ENCODE peak calls at places on chromosome 5, in eight cellular contexts. H is lung; L is right cardiac atrium; Z is A549; I is lower lobe of right lung; U is CD4-positive, CD25-positive, alpha-beta regulatory T cell; V is heart left ventricle; R is K562. Q is an unnamed sample. For H3K9me3, the result is how much of the 10 kb centered on the place peaks cover.

GRCh38 chr5:115461506-115462290 is 82.9 kb downstream of the FEM1C start:
- ATAC-seq in H (no peak), L (peak), Z (peak), I (no peak), U (no peak), V (peak), R (no peak), Q (peak)

GRCh38 chr5:115930630-115931337 is 31.5 kb upstream of the LVRN start:
- ATAC-seq in H (no peak), L (no peak), Z (peak), I (no peak), U (no peak), V (no peak), R (no peak), Q (no peak)

GRCh38 chr5:143585970-143586369 is 182.5 kb upstream of the NR3C1 start:
- ATAC-seq in H (no peak), L (peak), Z (peak), I (no peak), U (peak), V (peak), R (peak), Q (no peak)

GRCh38 chr5:135559342-135559741 is 19.4 kb downstream of the CXCL14 start:
- ATAC-seq in H (no peak), L (no peak), Z (no peak), I (no peak), U (no peak), V (no peak), R (peak), Q (no peak)

GRCh38 chr5:38938424-38938823 is 92.6 kb downstream of the OSMR start:
- ATAC-seq in H (no peak), L (no peak), Z (no peak), I (no peak), U (no peak), V (no peak), R (no peak), Q (no peak)

GRCh38 chr5:68171101-68171558 is 44.4 kb upstream of the PIK3R1 start:
- ATAC-seq in H (peak), L (peak), Z (no peak), I (peak), U (no peak), V (peak), R (no peak), Q (peak)

GRCh38 chr5:160507181-160507811 is 85.6 kb downstream of the PTTG1 start:
- ATAC-seq in H (no peak), L (no peak), Z (no peak), I (no peak), U (no peak), V (no peak), R (no peak), Q (no peak)

GRCh38 chr5:78899922-78900362 is 85.2 kb downstream of the ARSB start:
- ATAC-seq in H (no peak), L (no peak), Z (no peak), I (peak), U (no peak), V (no peak), R (peak), Q (no peak)

GRCh38 chr5:2523180-2523579 is 228.3 kb downstream of the IRX2 start:
- ATAC-seq in H (no peak), L (no peak), Z (no peak), I (no peak), U (no peak), V (no peak), R (no peak), Q (no peak)
- H3K9me3 ChIP-seq in H (under half), L (under half), Z (under half), I (under half), U (under half), V (under half), R (under half), Q (under half)

GRCh38 chr5:139651863-139652787 is 4.0 kb downstream of the CXXC5 start:
- ATAC-seq in H (peak), L (peak), Z (peak), I (peak), U (peak), V (peak), R (peak), Q (peak)
- H3K4me3 ChIP-seq in H (no peak), L (no peak), Z (peak), I (peak), U (no peak), V (peak), R (peak), Q (peak)

GRCh38 chr5:171830686-171831085 is 45.1 kb downstream of the SMIM23 start:
- ATAC-seq in H (no peak), L (no peak), Z (no peak), I (no peak), U (no peak), V (no peak), R (no peak), Q (no peak)
- H3K9me3 ChIP-seq in H (under half), L (under half), Z (under half), I (under half), U (under half), V (under half), R (under half), Q (under half)

GRCh38 chr5:15575566-15576195 is 75.7 kb downstream of the FBXL7 start:
- ATAC-seq in H (no peak), L (no peak), Z (no peak), I (no peak), U (no peak), V (no peak), R (no peak), Q (no peak)
- H3K4me3 ChIP-seq in H (no peak), L (no peak), Z (no peak), I (no peak), U (no peak), V (no peak), R (no peak), Q (no peak)

DNA sequence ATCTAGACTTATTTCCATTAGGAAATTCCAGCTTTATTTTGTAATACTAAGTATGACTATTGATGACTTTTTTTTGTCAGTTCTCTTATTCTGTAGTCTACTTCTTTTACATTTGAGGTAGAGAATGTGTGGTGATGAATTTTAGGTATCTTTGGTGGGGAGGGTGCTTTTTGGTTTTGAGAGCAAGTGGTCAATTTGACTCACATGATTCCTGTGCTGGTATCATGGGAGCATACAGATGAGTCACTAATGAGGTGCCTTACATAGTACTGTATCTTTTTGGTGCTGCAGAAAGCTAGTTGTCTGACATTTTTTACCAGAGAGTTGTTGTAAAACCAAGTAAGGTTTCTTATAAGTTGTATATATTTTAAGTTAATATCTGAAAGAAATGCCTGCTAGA is 35.3 kb downstream of the ERBIN start:
- ATAC-seq in H (no peak), L (no peak), Z (peak), I (no peak), U (peak), V (peak), R (peak), Q (no peak)
- H3K9me3 ChIP-seq in H (under half), L (under half), Z (under half), I (under half), U (under half), V (under half), R (under half), Q (under half)

GRCh38 chr5:178121450-178122276 is 8.3 kb downstream of the N4BP3 start:
- ATAC-seq in H (no peak), L (no peak), Z (no peak), I (no peak), U (no peak), V (peak), R (no peak), Q (no peak)

GRCh38 chr5:178122346-178122745 is 8.5 kb upstream of the RMND5B start:
- ATAC-seq in H (no peak), L (no peak), Z (no peak), I (no peak), U (no peak), V (no peak), R (no peak), Q (no peak)

GRCh38 chr5:178118345-178118744 is 5.0 kb downstream of the N4BP3 start:
- ATAC-seq in H (no peak), L (no peak), Z (no peak), I (no peak), U (no peak), V (peak), R (no peak), Q (peak)

GRCh38 chr5:178119915-178120660 is 6.8 kb downstream of the N4BP3 start:
- ATAC-seq in H (no peak), L (no peak), Z (no peak), I (no peak), U (no peak), V (no peak), R (no peak), Q (no peak)

GRCh38 chr5:178120661-178121357 is 7.5 kb downstream of the N4BP3 start:
- ATAC-seq in H (peak), L (peak), Z (peak), I (peak), U (peak), V (peak), R (peak), Q (peak)
- H3K4me3 ChIP-seq in H (no peak), L (no peak), Z (no peak), I (no peak), U (no peak), V (peak), R (no peak), Q (peak)

GRCh38 chr5:141434006-141434405 is 3.7 kb downstream of the PCDHGA12 start:
- ATAC-seq in H (no peak), L (no peak), Z (no peak), I (no peak), U (no peak), V (no peak), R (no peak), Q (no peak)
- H3K9me3 ChIP-seq in H (under half), L (under half), Z (under half), I (half or more), U (under half), V (under half), R (under half), Q (under half)

GRCh38 chr5:56649569-56649968 is 165.8 kb upstream of the MAP3K1 start:
- ATAC-seq in H (no peak), L (peak), Z (no peak), I (no peak), U (no peak), V (peak), R (no peak), Q (no peak)

GRCh38 chr5:56648460-56649034 is 166.8 kb upstream of the MAP3K1 start:
- ATAC-seq in H (no peak), L (no peak), Z (no peak), I (no peak), U (no peak), V (no peak), R (no peak), Q (no peak)

GRCh38 chr5:56651893-56652292 is 163.5 kb upstream of the MAP3K1 start:
- ATAC-seq in H (no peak), L (no peak), Z (no peak), I (no peak), U (no peak), V (no peak), R (no peak), Q (no peak)

GRCh38 chr5:56641635-56642255 is 173.6 kb upstream of the MAP3K1 start:
- ATAC-seq in H (no peak), L (no peak), Z (no peak), I (no peak), U (no peak), V (no peak), R (no peak), Q (no peak)

DNA sequence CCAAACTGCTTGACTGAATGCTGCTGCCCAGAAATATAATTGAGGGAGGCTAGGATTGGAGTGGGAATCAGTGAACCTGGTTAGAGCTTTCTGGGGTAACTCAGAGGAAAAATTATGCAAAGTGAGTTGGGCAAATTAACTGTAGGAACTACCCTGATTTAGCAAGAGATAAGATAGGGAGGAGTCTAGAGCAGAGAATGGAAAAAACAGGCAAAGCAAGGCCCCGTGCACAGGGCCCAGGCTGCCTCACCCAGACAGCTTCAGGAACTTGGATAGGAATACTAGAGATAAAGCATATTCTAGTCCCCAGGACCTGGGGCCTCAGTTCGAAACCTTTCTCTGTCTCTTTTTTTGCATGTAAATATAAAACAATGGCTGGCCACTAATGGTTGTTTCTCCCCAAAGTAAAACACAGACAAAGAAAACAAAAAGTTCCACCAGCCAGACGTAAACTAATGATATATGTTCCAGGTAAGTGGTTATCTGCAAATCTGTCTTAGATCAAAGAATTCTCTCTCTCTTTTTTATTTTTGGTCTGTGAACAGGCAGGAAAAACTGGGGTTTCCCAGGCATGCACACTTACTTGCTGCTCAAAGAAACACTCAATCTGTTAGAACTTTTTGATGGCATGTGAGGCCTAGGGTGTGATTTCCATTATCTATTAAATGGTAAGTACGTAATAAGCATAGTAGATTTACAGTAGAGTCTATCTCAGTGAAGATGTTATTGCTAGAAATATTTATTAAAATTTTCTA is 168.1 kb upstream of the MAP3K1 start:
- ATAC-seq in H (no peak), L (peak), Z (no peak), I (no peak), U (no peak), V (no peak), R (no peak), Q (no peak)
- H3K4me3 ChIP-seq in H (no peak), L (no peak), Z (no peak), I (no peak), U (no peak), V (no peak), R (no peak), Q (no peak)

DNA sequence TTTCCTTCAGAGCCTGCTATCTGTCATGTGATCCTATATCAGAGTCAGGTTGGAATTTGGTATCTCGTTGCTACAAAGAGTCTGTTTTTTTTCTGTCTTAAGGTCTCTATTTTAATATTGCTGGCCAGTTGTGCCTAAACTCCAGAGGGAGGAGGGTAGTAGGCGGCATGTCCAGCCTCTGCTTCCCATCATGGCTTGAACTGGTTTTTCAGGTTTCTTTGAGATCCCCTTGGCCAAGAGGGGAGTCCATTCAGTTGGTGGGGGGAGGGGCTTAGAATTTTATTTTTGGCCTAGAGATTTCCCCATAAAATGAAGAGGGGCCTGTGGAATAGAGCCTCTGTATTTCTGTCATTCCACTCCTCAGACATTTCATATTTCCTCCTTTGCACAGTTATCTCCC is 15.4 kb upstream of the ZNF354C start:
- ATAC-seq in H (no peak), L (no peak), Z (no peak), I (no peak), U (no peak), V (no peak), R (no peak), Q (no peak)
- H3K9me3 ChIP-seq in H (under half), L (under half), Z (under half), I (under half), U (under half), V (under half), R (under half), Q (half or more)